ENCODE peak calls at places on chromosome 15, in ten cellular contexts. P is spleen, M is psoas muscle, A is NB4, E is lung, Z is neural progenitor cell, Y is uterus, V is Panc1, R is left ventricle myocardium inferior, W is hepatocyte. X is an unnamed sample.

GRCh38 chr15:51647128-51647562 is 24.6 kb upstream of the DMXL2 start:
- DNase-seq in P (no peak), M (peak), A (peak), E (peak), Z (no peak), Y (no peak), V (no peak), R (peak), W (no peak), X (peak)

GRCh38 chr15:87144775-87145174 is 1065.1 kb downstream of the AGBL1 start:
- DNase-seq in P (no peak), M (no peak), A (no peak), E (no peak), Z (no peak), Y (no peak), V (no peak), R (no peak), W (no peak), X (no peak)

GRCh38 chr15:50797926-50798325 is 32.4 kb upstream of the SPPL2A start:
- DNase-seq in P (no peak), M (no peak), A (no peak), E (no peak), Z (no peak), Y (no peak), V (no peak), R (no peak), W (peak), X (no peak)

GRCh38 chr15:37931868-37932267 is 2.6 kb upstream of the TMCO5A start:
- DNase-seq in P (no peak), M (no peak), A (no peak), E (no peak), Z (no peak), Y (no peak), V (no peak), R (no peak), W (no peak), X (peak)

GRCh38 chr15:57573151-57573550 is 18.6 kb upstream of the MYZAP start:
- DNase-seq in P (peak), M (no peak), A (no peak), E (no peak), Z (no peak), Y (no peak), V (no peak), R (no peak), W (no peak), X (no peak)

GRCh38 chr15:78077053-78077859 is at the start of gene TBC1D2B:
- DNase-seq in P (peak), M (peak), A (peak), E (peak), Z (peak), Y (peak), V (no peak), R (peak), W (peak), X (peak)

GRCh38 chr15:40313531-40314398 is 6.0 kb upstream of the PLCB2 start:
- DNase-seq in P (peak), M (no peak), A (peak), E (peak), Z (no peak), Y (no peak), V (no peak), R (no peak), W (peak), X (no peak)

GRCh38 chr15:39251413-39252197 is 329.3 kb upstream of the THBS1 start:
- DNase-seq in P (no peak), M (no peak), A (no peak), E (no peak), Z (no peak), Y (no peak), V (no peak), R (no peak), W (no peak), X (no peak)

GRCh38 chr15:29821416-29822099 is 710 bp downstream of the TJP1 start:
- DNase-seq in P (no peak), M (peak), A (no peak), E (peak), Z (peak), Y (peak), V (no peak), R (peak), W (peak), X (peak)

GRCh38 chr15:60212536-60212935 is 185.2 kb downstream of the ANXA2 start:
- DNase-seq in P (no peak), M (no peak), A (peak), E (no peak), Z (peak), Y (no peak), V (no peak), R (no peak), W (no peak), X (peak)
- TF ChIP-seq CTCF in P (no peak), M (no peak), A (no peak), E (no peak), Z (peak), Y (no peak), V (peak), R (no peak), W (no peak), X (no peak)

GRCh38 chr15:90868261-90868689 is at the start of gene FURIN:
- DNase-seq in P (no peak), M (no peak), A (no peak), E (no peak), Z (no peak), Y (no peak), V (no peak), R (no peak), W (no peak), X (no peak)

GRCh38 chr15:90871097-90871715 is 2.8 kb downstream of the FURIN start:
- DNase-seq in P (peak), M (peak), A (peak), E (no peak), Z (peak), Y (peak), V (no peak), R (peak), W (peak), X (no peak)

GRCh38 chr15:90870354-90871096 is 2.1 kb downstream of the FURIN start:
- DNase-seq in P (no peak), M (no peak), A (peak), E (no peak), Z (no peak), Y (no peak), V (no peak), R (no peak), W (no peak), X (no peak)

GRCh38 chr15:90869140-90869541 is 753 bp downstream of the FURIN start:
- DNase-seq in P (no peak), M (no peak), A (no peak), E (no peak), Z (no peak), Y (no peak), V (no peak), R (no peak), W (no peak), X (no peak)

DNA sequence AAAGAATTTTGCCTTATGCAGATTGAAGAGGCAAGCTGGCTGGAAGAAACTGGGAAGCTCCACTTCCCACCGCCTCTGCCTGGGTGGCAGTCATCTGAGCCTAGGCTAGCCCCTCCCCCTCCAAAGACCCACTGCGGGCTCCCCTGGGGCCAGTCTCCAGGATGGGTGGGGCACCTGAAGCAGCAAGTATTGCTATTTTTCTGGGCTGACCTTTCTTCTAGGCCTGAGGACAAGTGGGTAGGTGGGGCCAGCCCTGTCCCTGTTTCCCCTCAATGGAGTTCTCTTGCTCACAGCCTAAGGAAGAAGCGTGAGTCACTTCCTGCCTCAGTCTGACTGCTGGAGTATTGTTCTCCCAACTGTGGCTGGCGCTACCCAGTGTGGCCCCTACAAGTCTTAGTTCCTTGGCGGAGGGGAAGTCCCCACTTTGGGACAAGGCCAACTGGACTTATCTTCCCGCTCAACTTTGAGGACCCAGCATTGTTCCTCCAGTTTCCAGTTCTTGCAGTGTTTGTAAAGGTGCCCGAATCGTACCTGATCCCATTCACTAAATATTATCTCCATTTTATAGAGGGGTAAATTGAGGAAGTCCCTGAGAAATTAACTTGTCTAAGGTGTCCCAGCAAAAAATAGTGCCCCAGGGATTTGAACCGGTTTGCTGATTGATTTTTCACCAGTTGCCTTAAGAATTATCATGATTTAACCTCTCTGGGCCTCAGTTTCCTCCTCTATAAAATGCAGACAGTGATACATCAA is 1.4 kb downstream of the FURIN start:
- DNase-seq in P (peak), M (peak), A (peak), E (peak), Z (peak), Y (peak), V (no peak), R (peak), W (peak), X (peak)
- H3K4me3 ChIP-seq in P (peak), M (peak), A (peak), E (no peak), Z (no peak), Y (no peak), V (no peak), R (peak), W (no peak), X (no peak)

GRCh38 chr15:70416851-70417250 is 319.1 kb upstream of the TLE3 start:
- DNase-seq in P (no peak), M (no peak), A (no peak), E (no peak), Z (no peak), Y (no peak), V (no peak), R (no peak), W (no peak), X (no peak)
- TF ChIP-seq CTCF in P (no peak), M (no peak), A (no peak), E (no peak), Z (no peak), Y (no peak), V (no peak), R (no peak), W (no peak), X (no peak)

GRCh38 chr15:90300988-90301715 is 35.7 kb downstream of the NGRN start:
- DNase-seq in P (peak), M (peak), A (peak), E (peak), Z (peak), Y (peak), V (peak), R (peak), W (peak), X (peak)
- H3K4me3 ChIP-seq in P (no peak), M (no peak), A (no peak), E (no peak), Z (no peak), Y (no peak), V (no peak), R (no peak), W (no peak), X (no peak)

GRCh38 chr15:34609102-34609501 is 25.7 kb upstream of the GOLGA8B start:
- DNase-seq in P (no peak), M (no peak), A (no peak), E (no peak), Z (no peak), Y (no peak), V (no peak), R (no peak), W (no peak), X (no peak)

GRCh38 chr15:34608517-34608916 is 25.1 kb upstream of the GOLGA8B start:
- DNase-seq in P (no peak), M (no peak), A (no peak), E (no peak), Z (no peak), Y (no peak), V (no peak), R (no peak), W (no peak), X (no peak)

GRCh38 chr15:34607832-34608231 is 24.4 kb upstream of the GOLGA8B start:
- DNase-seq in P (no peak), M (no peak), A (no peak), E (no peak), Z (no peak), Y (no peak), V (no peak), R (no peak), W (no peak), X (no peak)

GRCh38 chr15:34609658-34610057 is 26.2 kb upstream of the GOLGA8B start:
- DNase-seq in P (no peak), M (no peak), A (peak), E (no peak), Z (no peak), Y (no peak), V (no peak), R (no peak), W (no peak), X (no peak)

GRCh38 chr15:34610388-34610787 is 26.9 kb upstream of the GOLGA8B start:
- DNase-seq in P (no peak), M (no peak), A (peak), E (no peak), Z (peak), Y (no peak), V (no peak), R (no peak), W (no peak), X (peak)
- TF ChIP-seq CTCF in P (no peak), M (no peak), A (peak), E (no peak), Z (peak), Y (no peak), V (peak), R (peak), W (peak), X (peak)

X was measured in fibroblast of mammary gland.